ENCODE peak calls at places on chromosomes 12 and 14, in four cellular contexts. Q is GM23248; Y is stimulated activated CD4-positive, alpha-beta T cell treated with anti-CD3 and anti-CD28 coated beads, Interleukin-12 subunit alpha, Interleukin-12 subunit beta, amount 100 ng/mL, for 4 hours; O is HS-5. I is an unnamed sample.

GRCh38 chr14:95998656-95999055 is 40.5 kb upstream of the C14orf132 start:
- DNase-seq in Q (peak; percentile 73), Y (no peak), O (no peak), I (peak; percentile 5)

GRCh38 chr14:105021656-105022275 is 883 bp upstream of the CDCA4 start:
- DNase-seq in Q (peak; percentile 50), Y (peak; percentile 45), O (no peak), I (no peak)

GRCh38 chr14:57749267-57749666 is 116.6 kb downstream of the SLC35F4 start:
- DNase-seq in Q (peak; percentile 77), Y (no peak), O (peak; percentile 15), I (peak; percentile 3)

GRCh38 chr12:90909069-90909676 is 45.8 kb downstream of the CCER1 start:
- DNase-seq in Q (peak; percentile 79), Y (no peak), O (no peak), I (no peak)

GRCh38 chr14:37480446-37481290 is 114.4 kb downstream of the FOXA1 start:
- DNase-seq in Q (no peak), Y (no peak), O (no peak), I (peak; percentile 28)

GRCh38 chr12:129304532-129304931 is 451.3 kb downstream of the GLT1D1 start:
- DNase-seq in Q (no peak), Y (no peak), O (no peak), I (no peak)

GRCh38 chr14:103880334-103880985 is 33.1 kb upstream of the PPP1R13B start:
- DNase-seq in Q (peak; percentile 78), Y (no peak), O (no peak), I (peak; percentile 48)

GRCh38 chr14:65230287-65230728 is 128.0 kb upstream of the MAX start:
- DNase-seq in Q (peak; percentile 53), Y (no peak), O (no peak), I (no peak)

GRCh38 chr12:86838709-86839108 is 582.5 kb upstream of the MGAT4C start:
- DNase-seq in Q (no peak), Y (no peak), O (no peak), I (no peak)

GRCh38 chr14:64550539-64551333 is 975 bp downstream of the PPP1R36 start:
- DNase-seq in Q (no peak), Y (no peak), O (no peak), I (no peak)

GRCh38 chr12:117587646-117588287 is 226.3 kb upstream of the NOS1 start:
- DNase-seq in Q (peak; percentile 54), Y (peak; percentile 30), O (no peak), I (no peak)

GRCh38 chr12:19529933-19530630 is 90.8 kb downstream of the AEBP2 start:
- DNase-seq in Q (peak; percentile 51), Y (no peak), O (peak; percentile 26), I (no peak)

GRCh38 chr14:38405851-38406630 is 150.1 kb upstream of the CLEC14A start:
- DNase-seq in Q (peak; percentile 60), Y (no peak), O (no peak), I (peak; percentile 69)

GRCh38 chr14:31965735-31966598 is 111.1 kb upstream of the ARHGAP5 start:
- DNase-seq in Q (peak; percentile 34), Y (no peak), O (no peak), I (no peak)

GRCh38 chr14:32657081-32657480 is 281.6 kb upstream of the NPAS3 start:
- DNase-seq in Q (peak; percentile 37), Y (no peak), O (peak; percentile 22), I (peak; percentile 62)

GRCh38 chr12:61531195-61531594 is 729.0 kb upstream of the USP15 start:
- DNase-seq in Q (no peak), Y (no peak), O (no peak), I (no peak)

GRCh38 chr14:32607399-32607798 is 278.3 kb downstream of the AKAP6 start:
- DNase-seq in Q (peak; percentile 39), Y (no peak), O (no peak), I (no peak)

GRCh38 chr14:51619551-51619950 is 32.2 kb upstream of the FRMD6 start:
- DNase-seq in Q (no peak), Y (no peak), O (no peak), I (no peak)

GRCh38 chr14:70080081-70080480 is 108.7 kb downstream of the SLC8A3 start:
- DNase-seq in Q (no peak), Y (no peak), O (no peak), I (no peak)

GRCh38 chr14:90277581-90278198 is 21.3 kb downstream of the PSMC1 start:
- DNase-seq in Q (no peak), Y (no peak), O (no peak), I (no peak)

GRCh38 chr14:64741200-64741599 is 37.0 kb downstream of the PLEKHG3 start:
- DNase-seq in Q (no peak), Y (no peak), O (no peak), I (no peak)

GRCh38 chr14:61566537-61567225 is 128.6 kb upstream of the HIF1A start:
- DNase-seq in Q (peak; percentile 86), Y (no peak), O (no peak), I (peak; percentile 63)

GRCh38 chr12:131710464-131711457 is at the start of gene SFSWAP:
- DNase-seq in Q (peak; percentile 90), Y (peak; percentile 74), O (peak; percentile 64), I (peak; percentile 45)

GRCh38 chr14:52833891-52834290 is 42.5 kb upstream of the GNPNAT1 start:
- DNase-seq in Q (no peak), Y (no peak), O (no peak), I (no peak)

GRCh38 chr12:8951744-8952143 is 2.3 kb upstream of the M6PR start:
- DNase-seq in Q (no peak), Y (no peak), O (no peak), I (no peak)

GRCh38 chr14:99522025-99522401 is 40.8 kb downstream of the CCNK start:
- DNase-seq in Q (no peak), Y (no peak), O (no peak), I (no peak)

GRCh38 chr12:442235-442884 is 17.4 kb upstream of the B4GALNT3 start:
- DNase-seq in Q (peak; percentile 62), Y (no peak), O (peak; percentile 18), I (peak; percentile 12)

GRCh38 chr12:55736780-55737580 is 5.9 kb upstream of the GDF11 start:
- DNase-seq in Q (peak; percentile 84), Y (peak; percentile 51), O (no peak), I (no peak)

GRCh38 chr12:29743072-29743471 is 40.7 kb downstream of the TMTC1 start:
- DNase-seq in Q (no peak), Y (no peak), O (no peak), I (no peak)

I was measured in GM04504.